ENCODE peak calls at places on chromosomes 16 and 17, in eight cellular contexts. U is mammary epithelial cell, X is foreskin fibroblast, H is endothelial cell, S is HL-60, A is OCI-LY7, D is glutamatergic neuron, C is fibroblast of mammary gland. Z is an unnamed sample.

GRCh38 chr17:52145496-52145895 is 13.0 kb downstream of the CA10 start:
- DNase-seq in D (no peak), C (no peak), U (peak), X (no peak), A (no peak), H (no peak), S (no peak), Z (no peak)

GRCh38 chr16:26816885-26817571 is 249.7 kb upstream of the C16orf82 start:
- DNase-seq in A (no peak), D (no peak), C (peak), U (no peak), H (no peak), S (no peak), X (peak), Z (no peak)

GRCh38 chr16:24540575-24541240 is 1.3 kb downstream of the RBBP6 start:
- DNase-seq in H (no peak), X (no peak), S (peak), C (no peak), U (peak), D (no peak), A (peak), Z (peak)

GRCh38 chr17:66462010-66462409 is 159.6 kb downstream of the PRKCA start:
- DNase-seq in H (no peak), C (no peak), U (no peak), D (no peak), X (no peak), S (peak), A (no peak), Z (no peak)

GRCh38 chr16:81582655-81583441 is 138.2 kb downstream of the CMIP start:
- DNase-seq in X (peak), S (no peak), U (no peak), D (no peak), H (no peak), C (no peak), A (no peak), Z (no peak)

GRCh38 chr16:1290032-1290431 is 19.4 kb upstream of the UBE2I start:
- DNase-seq in H (no peak), S (peak), D (peak), X (no peak), A (no peak), U (no peak), C (no peak), Z (no peak)

GRCh38 chr16:80019395-80019794 is 418.9 kb upstream of the MAF start:
- DNase-seq in S (no peak), D (no peak), H (no peak), X (no peak), A (no peak), U (no peak), C (no peak), Z (no peak)

GRCh38 chr17:33686171-33686570 is 393.1 kb upstream of the ASIC2 start:
- DNase-seq in S (no peak), U (no peak), X (no peak), C (peak), A (peak), D (peak), H (peak), Z (peak)

GRCh38 chr16:66926171-66926570 is 836 bp upstream of the RRAD start:
- DNase-seq in U (no peak), H (no peak), D (no peak), S (no peak), A (no peak), C (no peak), X (no peak), Z (no peak)

GRCh38 chr17:38465420-38466345 is 37.4 kb downstream of the ARHGAP23 start:
- DNase-seq in S (no peak), X (peak), C (no peak), H (no peak), U (peak), D (no peak), A (no peak), Z (peak)

GRCh38 chr16:16110111-16110490 is 113.2 kb downstream of the ABCC6 start:
- DNase-seq in S (no peak), A (no peak), D (no peak), H (no peak), U (no peak), C (no peak), X (no peak), Z (no peak)

GRCh38 chr16:1983544-1984346 is at the start of gene GFER:
- DNase-seq in A (peak), S (peak), C (peak), U (peak), X (peak), D (peak), H (peak), Z (peak)

GRCh38 chr17:39800540-39800939 is 62.8 kb downstream of the GRB7 start:
- DNase-seq in D (no peak), H (no peak), X (no peak), U (peak), A (peak), C (no peak), S (no peak), Z (peak)

GRCh38 chr16:67183627-67184452 is at the start of gene MATCAP1:
- DNase-seq in A (peak), X (peak), H (peak), S (peak), C (peak), U (peak), D (peak), Z (peak)

GRCh38 chr16:14015948-14016347 is 55.2 kb upstream of the MRTFB start:
- DNase-seq in H (no peak), C (peak), A (no peak), S (no peak), D (no peak), U (peak), X (peak), Z (no peak)

GRCh38 chr17:71633391-71633849 is 487.4 kb upstream of the SOX9 start:
- DNase-seq in S (no peak), C (peak), D (no peak), U (peak), H (no peak), X (peak), A (no peak), Z (no peak)

GRCh38 chr16:30184430-30185140 is 1.2 kb downstream of the CORO1A start:
- DNase-seq in U (peak), S (peak), C (no peak), D (peak), H (no peak), A (peak), X (no peak), Z (peak)

GRCh38 chr16:901149-901548 is 69.6 kb downstream of the LMF1 start:
- DNase-seq in C (no peak), H (no peak), X (no peak), A (no peak), S (no peak), D (no peak), U (no peak), Z (no peak)

GRCh38 chr17:41588126-41588810 is 1.6 kb upstream of the KRT14 start:
- DNase-seq in C (no peak), A (no peak), X (no peak), S (no peak), U (peak), H (no peak), D (no peak), Z (no peak)

GRCh38 chr17:30555942-30556341 is 78.7 kb downstream of the GOSR1 start:
- DNase-seq in S (no peak), D (no peak), U (no peak), H (no peak), C (no peak), X (no peak), A (no peak), Z (no peak)

GRCh38 chr16:680967-681745 is 946 bp downstream of the STUB1 start:
- DNase-seq in U (peak), H (no peak), X (peak), A (peak), S (peak), C (peak), D (no peak), Z (no peak)

GRCh38 chr17:77427471-77427991 is 286.8 kb downstream of the SEC14L1 start:
- DNase-seq in U (peak), A (no peak), X (peak), C (peak), S (no peak), D (no peak), H (no peak), Z (no peak)

GRCh38 chr17:13557077-13557476 is 44.7 kb downstream of the HS3ST3A1 start:
- DNase-seq in H (no peak), S (no peak), D (no peak), X (peak), U (peak), C (peak), A (no peak), Z (no peak)

GRCh38 chr16:73956592-73957495 is 339.8 kb upstream of the PSMD7 start:
- DNase-seq in U (peak), S (peak), X (peak), H (peak), C (peak), D (peak), A (peak), Z (peak)

GRCh38 chr17:50440172-50440837 is 14.3 kb downstream of the ACSF2 start:
- DNase-seq in S (no peak), C (no peak), U (no peak), D (no peak), A (no peak), H (no peak), X (no peak), Z (no peak)

GRCh38 chr16:7013990-7014389 is 318.7 kb upstream of the RBFOX1 start:
- DNase-seq in U (no peak), H (no peak), D (no peak), C (peak), S (no peak), A (peak), X (no peak), Z (no peak)

GRCh38 chr17:41784207-41784744 is 2.2 kb downstream of the JUP start:
- DNase-seq in C (peak), H (no peak), A (no peak), D (no peak), U (peak), X (no peak), S (peak), Z (peak)

GRCh38 chr17:81469266-81469665 is 43.3 kb downstream of the ACTG1 start:
- DNase-seq in U (no peak), X (no peak), D (no peak), C (no peak), A (no peak), H (no peak), S (no peak), Z (no peak)

GRCh38 chr17:77254961-77255741 is 114.4 kb downstream of the SEC14L1 start:
- DNase-seq in C (peak), D (no peak), S (no peak), H (no peak), A (no peak), X (peak), U (peak), Z (no peak)

GRCh38 chr17:35082073-35082657 is 18.7 kb upstream of the RFFL start:
- DNase-seq in U (peak), S (no peak), H (no peak), C (peak), A (peak), X (peak), D (no peak), Z (no peak)

GRCh38 chr17:28698253-28698941 is 13.3 kb downstream of the PROCA1 start:
- DNase-seq in A (no peak), C (peak), H (no peak), D (no peak), X (peak), U (no peak), S (peak), Z (no peak)

GRCh38 chr17:78802459-78802858 is 20.4 kb upstream of the CYTH1 start:
- DNase-seq in H (no peak), D (no peak), U (no peak), A (no peak), X (no peak), S (no peak), C (no peak), Z (no peak)

GRCh38 chr17:59165933-59166342 is 10.4 kb downstream of the PRR11 start:
- DNase-seq in H (peak), U (peak), C (peak), D (peak), S (peak), A (peak), X (peak), Z (peak)

GRCh38 chr17:65664696-65665095 is 103.2 kb upstream of the AXIN2 start:
- DNase-seq in D (no peak), A (no peak), C (no peak), S (no peak), X (no peak), H (no peak), U (no peak), Z (no peak)

GRCh38 chr16:68417711-68418301 is 30.5 kb downstream of the SMPD3 start:
- DNase-seq in S (peak), U (peak), A (peak), X (no peak), C (no peak), H (no peak), D (no peak), Z (peak)

GRCh38 chr16:57664662-57665025 is 3.5 kb upstream of the ADGRG3 start:
- DNase-seq in A (no peak), S (no peak), X (no peak), D (no peak), U (no peak), H (no peak), C (no peak), Z (no peak)

GRCh38 chr17:1169471-1169908 is 10.3 kb downstream of the ABR start:
- DNase-seq in A (no peak), H (no peak), X (no peak), D (no peak), C (no peak), U (no peak), S (no peak), Z (no peak)

GRCh38 chr17:1171953-1172352 is 7.8 kb downstream of the ABR start:
- DNase-seq in U (no peak), C (no peak), S (no peak), X (no peak), H (no peak), D (no peak), A (no peak), Z (no peak)

GRCh38 chr17:1169913-1170312 is 9.9 kb downstream of the ABR start:
- DNase-seq in D (no peak), S (no peak), C (no peak), H (no peak), U (no peak), X (no peak), A (no peak), Z (no peak)

GRCh38 chr17:1168537-1169234 is 11.1 kb downstream of the ABR start:
- DNase-seq in C (no peak), A (no peak), H (no peak), D (peak), X (no peak), S (no peak), U (no peak), Z (no peak)

DNA sequence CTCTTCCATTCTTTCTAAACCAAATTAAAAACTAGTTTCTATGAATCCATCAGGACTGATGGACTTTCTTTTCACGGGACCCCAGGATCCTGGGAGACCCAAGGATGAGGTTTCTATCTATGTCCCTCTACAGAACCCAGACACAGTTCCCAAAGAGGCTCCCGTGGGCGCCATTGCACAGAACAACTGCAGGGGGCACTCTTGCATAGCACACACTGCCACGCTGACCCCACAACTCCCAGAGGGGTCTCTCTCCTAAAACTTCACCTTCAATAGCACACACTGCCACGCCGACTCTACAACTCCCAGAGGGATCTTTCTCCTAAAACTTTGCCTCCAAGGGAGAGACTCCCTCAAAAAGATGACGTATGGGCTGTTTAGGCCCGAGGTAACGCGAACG is 9.0 kb downstream of the ABR start:
- DNase-seq in C (no peak), H (no peak), X (no peak), A (no peak), S (no peak), D (no peak), U (no peak), Z (no peak)
- TF ChIP-seq CTCF in C (peak), H (no peak), X (no peak), A (peak), S (no peak), D (peak), U (peak), Z (peak)

DNA sequence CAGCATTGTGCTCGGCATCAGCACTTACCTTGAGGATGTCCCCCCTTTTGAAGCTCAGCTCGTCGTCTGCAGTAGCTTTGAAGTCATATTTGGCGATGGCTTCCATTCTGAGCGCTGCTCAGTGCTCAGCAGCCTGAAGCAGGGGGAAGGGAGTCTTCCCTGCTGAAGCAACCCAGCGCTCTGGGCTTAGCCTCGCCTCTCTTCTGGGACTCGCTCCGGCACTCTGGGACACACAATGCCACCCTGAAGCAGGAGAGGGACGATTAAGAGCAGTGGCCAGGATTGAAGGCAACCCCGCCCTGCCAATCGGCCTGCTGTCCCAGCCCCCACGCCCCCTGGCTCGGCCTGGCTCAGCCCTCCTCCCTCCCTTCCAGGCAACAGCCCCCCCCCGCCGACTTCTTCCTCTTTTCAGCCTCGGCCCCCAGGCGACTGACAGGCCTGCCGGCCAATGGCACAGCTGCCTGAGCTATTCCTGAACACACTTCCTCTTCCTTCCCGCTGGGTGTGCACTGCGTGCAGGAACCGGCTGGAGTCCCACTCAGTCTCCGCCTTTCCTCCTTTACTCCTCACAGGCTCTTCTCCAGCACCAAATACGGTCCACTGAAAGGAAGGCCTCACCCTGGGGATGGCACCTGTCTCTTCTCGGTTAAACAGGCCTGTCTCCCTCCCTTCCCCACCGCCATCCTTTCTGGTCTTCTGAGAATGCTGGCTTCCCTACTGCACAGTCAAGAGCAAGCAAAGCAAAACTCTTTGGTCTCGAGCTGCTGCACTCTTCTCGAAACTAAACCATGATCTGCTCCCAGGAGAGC is 11.8 kb downstream of the GRB2 start:
- DNase-seq in U (peak), H (peak), X (peak), A (peak), C (peak), S (peak), D (peak), Z (peak)
- TF ChIP-seq CTCF in U (peak), H (no peak), X (no peak), A (peak), C (peak), S (no peak), D (no peak), Z (no peak)

GRCh38 chr16:11183035-11183812 is 72.8 kb downstream of the SOCS1 start:
- DNase-seq in A (no peak), D (no peak), X (no peak), H (no peak), C (no peak), S (no peak), U (no peak), Z (peak)
- TF ChIP-seq CTCF in A (no peak), D (no peak), X (no peak), H (no peak), C (no peak), S (no peak), U (no peak), Z (peak)

DNA sequence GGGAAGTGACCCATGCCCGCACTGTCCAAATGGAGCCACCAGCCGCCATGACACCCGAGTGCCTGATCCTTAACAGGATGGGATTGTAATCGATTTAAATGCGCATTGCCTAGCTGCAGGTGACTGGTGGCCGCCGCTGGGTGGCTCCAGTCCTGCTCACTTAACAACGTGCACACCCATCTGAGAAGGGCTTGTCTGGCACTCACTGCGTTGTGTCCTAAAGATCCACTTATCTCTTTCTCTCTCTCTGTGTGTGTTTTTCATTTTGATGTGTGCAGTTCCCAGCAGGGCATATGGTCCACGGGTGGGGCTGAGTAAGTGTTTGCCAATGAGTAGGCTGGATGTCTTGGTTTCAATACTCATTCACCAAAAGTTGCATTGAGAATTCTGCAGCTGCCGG is 80.6 kb downstream of the IRF8 start:
- DNase-seq in S (no peak), A (no peak), H (no peak), X (no peak), C (no peak), D (no peak), U (no peak), Z (no peak)
- TF ChIP-seq CTCF in S (no peak), A (no peak), H (no peak), X (no peak), C (no peak), D (no peak), U (no peak), Z (no peak)

DNA sequence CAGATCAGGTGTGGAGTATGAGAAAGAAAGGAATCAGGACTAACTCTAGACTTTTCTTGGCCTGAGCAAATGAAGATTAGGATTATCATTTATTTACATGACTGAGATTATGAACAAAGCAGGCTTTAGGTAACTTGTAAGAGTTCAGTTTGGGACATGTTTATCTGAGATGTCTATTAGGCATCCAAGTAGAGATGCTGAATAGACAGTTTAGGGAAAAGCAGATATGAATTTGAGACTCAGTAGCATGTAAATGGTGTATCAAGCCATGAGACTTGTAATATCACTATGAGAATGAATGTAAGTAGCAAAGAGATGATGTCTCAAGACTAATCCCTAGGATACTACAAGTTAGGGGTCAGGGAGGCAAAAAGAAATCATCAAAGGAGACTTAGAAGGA is 8.6 kb upstream of the HS3ST2 start:
- DNase-seq in D (no peak), U (no peak), A (no peak), S (no peak), C (no peak), X (no peak), H (no peak), Z (no peak)
- TF ChIP-seq CTCF in D (no peak), U (no peak), A (no peak), S (no peak), C (no peak), X (no peak), H (no peak), Z (no peak)

DNA sequence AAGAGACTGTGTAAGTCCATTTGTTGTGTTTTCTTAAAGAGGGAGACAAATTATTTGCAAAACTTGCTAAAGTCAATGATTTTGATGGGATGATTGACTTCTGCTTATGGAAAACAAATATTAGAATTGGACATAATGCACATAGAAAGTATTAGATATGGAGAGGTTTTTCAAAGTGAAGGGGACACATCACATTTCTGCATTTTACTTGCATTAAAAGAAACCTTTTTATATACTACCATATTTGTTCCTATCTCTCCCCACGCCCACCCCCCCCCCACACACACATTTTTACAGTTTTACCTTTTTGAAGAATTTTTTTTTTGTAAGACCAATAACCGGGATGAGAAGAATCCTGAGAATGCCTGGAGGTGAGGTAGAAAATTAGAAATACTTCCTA is 8.6 kb upstream of the OR4D2 start:
- DNase-seq in A (no peak), U (no peak), X (no peak), C (no peak), S (no peak), D (no peak), H (no peak), Z (no peak)
- TF ChIP-seq CTCF in A (no peak), U (no peak), X (no peak), C (no peak), S (no peak), D (no peak), H (no peak), Z (no peak)

Z was measured in GM13977.